ENCODE peak calls at places on chromosomes 2 and 18, in five cellular contexts. One of them, this sample, is unnamed.

GRCh38 chr2:114405486-114406250 is 36.8 kb upstream of the DPP10 start:
- DNase-seq in lower leg skin: no peak
- DNase-seq in HCT116: no peak
- DNase-seq in heart left ventricle: peak
- DNase-seq in sigmoid colon: no peak
- DNase-seq in this sample: no peak

GRCh38 chr2:53505814-53506213 is 261.8 kb upstream of the CHAC2 start:
- DNase-seq in lower leg skin: no peak
- DNase-seq in HCT116: no peak
- DNase-seq in heart left ventricle: no peak
- DNase-seq in sigmoid colon: no peak
- DNase-seq in this sample: no peak

GRCh38 chr2:207258191-207258991 is 92.6 kb upstream of the KLF7 start:
- DNase-seq in lower leg skin: peak
- DNase-seq in HCT116: no peak
- DNase-seq in heart left ventricle: peak
- DNase-seq in sigmoid colon: peak
- DNase-seq in this sample: peak

GRCh38 chr2:45497355-45497754 is 113.7 kb downstream of the SRBD1 start:
- DNase-seq in lower leg skin: no peak
- DNase-seq in HCT116: no peak
- DNase-seq in heart left ventricle: no peak
- DNase-seq in sigmoid colon: no peak
- DNase-seq in this sample: no peak

GRCh38 chr2:37779123-37779522 is 107.7 kb upstream of the CDC42EP3 start:
- DNase-seq in lower leg skin: no peak
- DNase-seq in HCT116: no peak
- DNase-seq in heart left ventricle: no peak
- DNase-seq in sigmoid colon: no peak
- DNase-seq in this sample: no peak

GRCh38 chr2:111897924-111898702 is at the start of gene MERTK:
- DNase-seq in lower leg skin: peak
- DNase-seq in HCT116: peak
- DNase-seq in heart left ventricle: peak
- DNase-seq in sigmoid colon: peak
- DNase-seq in this sample: peak

GRCh38 chr2:209613941-209614340 is 157.7 kb upstream of the UNC80 start:
- DNase-seq in lower leg skin: no peak
- DNase-seq in HCT116: no peak
- DNase-seq in heart left ventricle: no peak
- DNase-seq in sigmoid colon: no peak
- DNase-seq in this sample: no peak

GRCh38 chr2:207223051-207223450 is 57.3 kb upstream of the KLF7 start:
- DNase-seq in lower leg skin: no peak
- DNase-seq in HCT116: no peak
- DNase-seq in heart left ventricle: no peak
- DNase-seq in sigmoid colon: no peak
- DNase-seq in this sample: no peak

GRCh38 chr2:208112969-208113368 is 11.4 kb downstream of the CRYGD start:
- DNase-seq in lower leg skin: no peak
- DNase-seq in HCT116: no peak
- DNase-seq in heart left ventricle: no peak
- DNase-seq in sigmoid colon: no peak
- DNase-seq in this sample: no peak

GRCh38 chr2:173278794-173279527 is 75.7 kb upstream of the CDCA7 start:
- DNase-seq in lower leg skin: no peak
- DNase-seq in HCT116: no peak
- DNase-seq in heart left ventricle: no peak
- DNase-seq in sigmoid colon: no peak
- DNase-seq in this sample: no peak

GRCh38 chr2:171741189-171741588 is 53.9 kb downstream of the DYNC1I2 start:
- DNase-seq in lower leg skin: no peak
- DNase-seq in HCT116: no peak
- DNase-seq in heart left ventricle: no peak
- DNase-seq in sigmoid colon: no peak
- DNase-seq in this sample: no peak

GRCh38 chr2:239819974-239820555 is 205.1 kb downstream of the NDUFA10 start:
- DNase-seq in lower leg skin: no peak
- DNase-seq in HCT116: no peak
- DNase-seq in heart left ventricle: peak
- DNase-seq in sigmoid colon: peak
- DNase-seq in this sample: peak

GRCh38 chr2:96867756-96868554 is 1.9 kb downstream of the SEMA4C start:
- DNase-seq in lower leg skin: no peak
- DNase-seq in HCT116: no peak
- DNase-seq in heart left ventricle: no peak
- DNase-seq in sigmoid colon: peak
- DNase-seq in this sample: peak

GRCh38 chr2:96868555-96869280 is 1.2 kb downstream of the SEMA4C start:
- DNase-seq in lower leg skin: peak
- DNase-seq in HCT116: peak
- DNase-seq in heart left ventricle: peak
- DNase-seq in sigmoid colon: peak
- DNase-seq in this sample: peak

GRCh38 chr2:96870631-96871255 is 863 bp upstream of the SEMA4C start:
- DNase-seq in lower leg skin: peak
- DNase-seq in HCT116: no peak
- DNase-seq in heart left ventricle: no peak
- DNase-seq in sigmoid colon: peak
- DNase-seq in this sample: peak

GRCh38 chr2:96869281-96869823 is 528 bp downstream of the SEMA4C start:
- DNase-seq in lower leg skin: peak
- DNase-seq in HCT116: peak
- DNase-seq in heart left ventricle: peak
- DNase-seq in sigmoid colon: peak
- DNase-seq in this sample: peak

GRCh38 chr2:96869824-96870630 is at the start of gene SEMA4C:
- DNase-seq in lower leg skin: no peak
- DNase-seq in HCT116: no peak
- DNase-seq in heart left ventricle: peak
- DNase-seq in sigmoid colon: peak
- DNase-seq in this sample: peak
- TF ChIP-seq POLR2A in lower leg skin: no peak
- TF ChIP-seq POLR2A in HCT116: peak
- TF ChIP-seq POLR2A in heart left ventricle: peak
- TF ChIP-seq POLR2A in sigmoid colon: peak
- TF ChIP-seq POLR2A in this sample: no peak

GRCh38 chr18:48922801-48923730 is 27.7 kb downstream of the SMAD7 start:
- DNase-seq in lower leg skin: peak
- DNase-seq in HCT116: no peak
- DNase-seq in heart left ventricle: peak
- DNase-seq in sigmoid colon: peak
- DNase-seq in this sample: no peak

GRCh38 chr18:48920408-48921038 is 30.2 kb downstream of the SMAD7 start:
- DNase-seq in lower leg skin: no peak
- DNase-seq in HCT116: no peak
- DNase-seq in heart left ventricle: no peak
- DNase-seq in sigmoid colon: peak
- DNase-seq in this sample: no peak

GRCh38 chr18:48921305-48922202 is 29.2 kb downstream of the SMAD7 start:
- DNase-seq in lower leg skin: no peak
- DNase-seq in HCT116: no peak
- DNase-seq in heart left ventricle: no peak
- DNase-seq in sigmoid colon: peak
- DNase-seq in this sample: no peak

GRCh38 chr18:48923746-48924580 is 26.8 kb downstream of the SMAD7 start:
- DNase-seq in lower leg skin: no peak
- DNase-seq in HCT116: no peak
- DNase-seq in heart left ventricle: no peak
- DNase-seq in sigmoid colon: no peak
- DNase-seq in this sample: no peak

DNA sequence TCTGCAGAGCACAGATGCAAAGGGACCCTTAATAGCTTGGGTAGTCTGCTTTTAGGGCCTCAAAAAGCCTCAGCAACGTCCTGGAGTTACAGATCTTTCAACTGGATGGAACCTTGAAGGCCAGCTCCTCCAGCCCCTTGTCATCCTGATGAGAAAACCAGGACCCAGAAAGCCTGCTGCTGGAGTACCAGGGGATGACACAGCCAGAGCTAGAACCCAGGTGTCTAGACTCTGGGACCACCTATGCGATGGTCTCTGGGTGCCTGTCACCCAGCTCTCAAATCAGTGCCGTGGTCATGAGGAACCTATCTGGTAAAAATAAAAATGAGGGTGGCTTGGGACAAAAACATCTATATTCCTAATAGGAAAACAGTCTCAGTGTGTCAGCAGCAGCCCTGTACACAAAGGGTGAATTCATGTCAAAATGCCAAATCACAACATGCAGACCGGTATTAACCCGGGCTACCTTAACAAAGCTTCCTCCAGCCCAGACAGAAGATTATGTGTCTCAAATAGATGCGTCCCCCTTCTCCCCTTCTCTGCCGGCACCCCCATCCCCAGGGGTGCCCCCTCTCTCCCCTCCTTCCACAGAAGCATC is 28.5 kb downstream of the SMAD7 start:
- DNase-seq in lower leg skin: no peak
- DNase-seq in HCT116: no peak
- DNase-seq in heart left ventricle: no peak
- DNase-seq in sigmoid colon: peak
- DNase-seq in this sample: no peak
- TF ChIP-seq POLR2A in lower leg skin: no peak
- TF ChIP-seq POLR2A in HCT116: no peak
- TF ChIP-seq POLR2A in heart left ventricle: no peak
- TF ChIP-seq POLR2A in sigmoid colon: no peak
- TF ChIP-seq POLR2A in this sample: no peak

DNA sequence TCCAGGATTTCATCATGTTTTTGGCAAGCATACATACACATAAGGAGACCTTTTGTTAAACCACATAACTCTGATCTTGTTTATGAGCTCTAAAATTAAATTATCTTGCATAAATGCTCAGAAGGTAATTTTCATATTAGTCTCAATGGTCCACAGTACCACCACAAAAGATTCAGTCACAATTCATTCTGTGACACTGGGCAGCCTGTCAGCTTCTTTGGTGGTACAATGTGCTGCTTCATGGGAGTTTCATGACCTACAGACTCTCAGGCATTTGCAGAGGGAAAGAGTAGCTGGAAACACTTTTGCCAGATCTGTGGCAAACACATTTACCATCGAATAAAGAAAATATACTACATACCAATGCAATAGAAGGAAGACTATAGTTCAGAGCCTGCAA is 51.3 kb upstream of the ZNF397 start:
- DNase-seq in lower leg skin: no peak
- DNase-seq in HCT116: no peak
- DNase-seq in heart left ventricle: no peak
- DNase-seq in sigmoid colon: no peak
- DNase-seq in this sample: no peak
- TF ChIP-seq POLR2A in lower leg skin: no peak
- TF ChIP-seq POLR2A in HCT116: no peak
- TF ChIP-seq POLR2A in heart left ventricle: no peak
- TF ChIP-seq POLR2A in sigmoid colon: no peak
- TF ChIP-seq POLR2A in this sample: no peak

GRCh38 chr2:200966770-200967169 is 3.3 kb upstream of the ORC2 start:
- DNase-seq in lower leg skin: no peak
- DNase-seq in HCT116: peak
- DNase-seq in heart left ventricle: no peak
- DNase-seq in sigmoid colon: no peak
- DNase-seq in this sample: peak

GRCh38 chr2:200964498-200964897 is 1.0 kb upstream of the ORC2 start:
- DNase-seq in lower leg skin: no peak
- DNase-seq in HCT116: no peak
- DNase-seq in heart left ventricle: no peak
- DNase-seq in sigmoid colon: no peak
- DNase-seq in this sample: peak

GRCh38 chr2:200962821-200963128 is 685 bp downstream of the ORC2 start:
- DNase-seq in lower leg skin: no peak
- DNase-seq in HCT116: no peak
- DNase-seq in heart left ventricle: peak
- DNase-seq in sigmoid colon: no peak
- DNase-seq in this sample: peak

GRCh38 chr2:200968162-200968561 is 4.7 kb upstream of the ORC2 start:
- DNase-seq in lower leg skin: no peak
- DNase-seq in HCT116: peak
- DNase-seq in heart left ventricle: no peak
- DNase-seq in sigmoid colon: no peak
- DNase-seq in this sample: no peak

GRCh38 chr2:200963129-200963917 is at the start of gene ORC2:
- DNase-seq in lower leg skin: peak
- DNase-seq in HCT116: peak
- DNase-seq in heart left ventricle: peak
- DNase-seq in sigmoid colon: peak
- DNase-seq in this sample: peak
- TF ChIP-seq POLR2A in lower leg skin: no peak
- TF ChIP-seq POLR2A in HCT116: peak
- TF ChIP-seq POLR2A in heart left ventricle: no peak
- TF ChIP-seq POLR2A in sigmoid colon: no peak
- TF ChIP-seq POLR2A in this sample: peak

GRCh38 chr2:15655123-15655887 is 63.6 kb downstream of the DDX1 start:
- DNase-seq in lower leg skin: no peak
- DNase-seq in HCT116: no peak
- DNase-seq in heart left ventricle: no peak
- DNase-seq in sigmoid colon: no peak
- DNase-seq in this sample: no peak
- TF ChIP-seq POLR2A in lower leg skin: no peak
- TF ChIP-seq POLR2A in HCT116: no peak
- TF ChIP-seq POLR2A in heart left ventricle: no peak
- TF ChIP-seq POLR2A in sigmoid colon: no peak
- TF ChIP-seq POLR2A in this sample: no peak

GRCh38 chr2:85756822-85757435 is 3.1 kb downstream of the ATOH8 start:
- DNase-seq in lower leg skin: no peak
- DNase-seq in HCT116: no peak
- DNase-seq in heart left ventricle: no peak
- DNase-seq in sigmoid colon: no peak
- DNase-seq in this sample: no peak
- TF ChIP-seq POLR2A in lower leg skin: no peak
- TF ChIP-seq POLR2A in HCT116: no peak
- TF ChIP-seq POLR2A in heart left ventricle: no peak
- TF ChIP-seq POLR2A in sigmoid colon: no peak
- TF ChIP-seq POLR2A in this sample: no peak

GRCh38 chr2:169824373-169825333 is at the start of gene METTL5:
- DNase-seq in lower leg skin: peak
- DNase-seq in HCT116: peak
- DNase-seq in heart left ventricle: peak
- DNase-seq in sigmoid colon: peak
- DNase-seq in this sample: peak
- TF ChIP-seq POLR2A in lower leg skin: no peak
- TF ChIP-seq POLR2A in HCT116: peak
- TF ChIP-seq POLR2A in heart left ventricle: no peak
- TF ChIP-seq POLR2A in sigmoid colon: no peak
- TF ChIP-seq POLR2A in this sample: peak

DNA sequence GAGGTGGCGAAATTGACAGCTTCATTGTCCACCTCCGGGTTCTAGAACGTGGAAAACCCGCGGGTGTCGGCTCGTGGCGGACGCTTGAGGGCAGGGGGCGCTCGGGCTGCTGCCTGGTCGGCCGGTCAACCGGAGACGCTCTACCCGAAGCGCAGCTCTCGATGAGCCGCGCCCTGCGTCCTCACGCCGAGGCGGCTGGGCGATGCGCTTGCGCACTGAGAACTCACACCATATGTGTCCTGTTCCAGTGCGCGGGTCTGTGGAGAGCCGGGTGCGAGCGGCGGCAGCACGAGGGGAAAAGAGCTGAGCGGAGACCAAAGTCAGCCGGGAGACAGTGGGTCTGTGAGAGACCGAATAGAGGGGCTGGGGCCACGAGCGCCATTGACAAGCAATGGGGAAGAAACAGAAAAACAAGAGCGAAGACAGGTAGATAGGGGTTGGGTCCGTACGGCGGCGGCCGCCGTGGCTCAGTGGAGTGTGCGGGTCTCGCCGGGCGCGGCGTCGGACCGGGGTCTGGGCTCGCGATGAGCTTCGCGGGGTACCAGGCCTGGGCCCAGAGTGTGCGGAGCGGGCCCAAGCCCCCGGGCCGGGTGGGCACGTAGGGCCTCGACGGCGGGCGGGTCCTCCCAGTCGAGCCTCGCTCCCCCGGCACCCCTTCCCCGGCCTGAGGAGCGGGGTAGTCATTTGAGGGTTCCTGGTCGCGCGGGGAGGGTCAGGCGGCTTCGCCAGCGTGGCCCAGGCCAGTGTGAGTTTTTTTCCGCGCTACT is at the start of gene EIF5B:
- DNase-seq in lower leg skin: peak
- DNase-seq in HCT116: peak
- DNase-seq in heart left ventricle: peak
- DNase-seq in sigmoid colon: peak
- DNase-seq in this sample: peak
- TF ChIP-seq POLR2A in lower leg skin: no peak
- TF ChIP-seq POLR2A in HCT116: peak
- TF ChIP-seq POLR2A in heart left ventricle: no peak
- TF ChIP-seq POLR2A in sigmoid colon: peak
- TF ChIP-seq POLR2A in this sample: peak